ENCODE peak calls at places on chromosomes 13 and 19, in eight cellular contexts. S is GM12878, L is spleen, F is stomach, Z is transverse colon, A is breast epithelium, P is endothelial cell of umbilical vein, R is H1. E is an unnamed sample.

GRCh38 chr19:19064811-19065745 is 1.3 kb downstream of the SLC25A42 start:
- DNase-seq in L (peak; percentile 87), Z (peak; percentile 36), F (no peak), P (peak; percentile 28), S (no peak), A (no peak), R (no peak), E (no peak)

GRCh38 chr13:36904219-36904618 is 15.8 kb downstream of the SMAD9 start:
- DNase-seq in F (no peak), P (no peak), Z (peak; percentile 27), R (no peak), A (no peak), L (no peak), S (no peak), E (no peak)

GRCh38 chr19:58213075-58213369 is 15.7 kb upstream of the ZNF544 start:
- DNase-seq in L (no peak), R (no peak), P (no peak), A (no peak), S (no peak), F (no peak), Z (no peak), E (no peak)

GRCh38 chr19:15589760-15590451 is 25.1 kb upstream of the CYP4F8 start:
- DNase-seq in L (no peak), S (no peak), Z (no peak), P (no peak), F (no peak), R (no peak), A (no peak), E (no peak)

GRCh38 chr13:24822640-24823039 is 58.7 kb downstream of the RNF17 start:
- DNase-seq in R (no peak), S (peak; percentile 7), Z (no peak), L (no peak), F (no peak), P (no peak), A (no peak), E (no peak)

GRCh38 chr19:33758541-33759013 is 38.1 kb upstream of the KCTD15 start:
- DNase-seq in P (no peak), L (no peak), S (no peak), Z (no peak), F (no peak), A (no peak), R (no peak), E (no peak)

GRCh38 chr19:48480476-48481190 is 11.5 kb downstream of the CYTH2 start:
- DNase-seq in L (peak; percentile 91), A (no peak), R (no peak), Z (peak; percentile 55), S (no peak), P (peak; percentile 52), F (no peak), E (no peak)

GRCh38 chr19:41919948-41920712 is 8.1 kb downstream of the ERFL start:
- DNase-seq in S (no peak), Z (no peak), L (no peak), R (no peak), F (no peak), P (no peak), A (no peak), E (no peak)

GRCh38 chr13:114115796-114116195 is 16.6 kb downstream of the RASA3 start:
- DNase-seq in P (no peak), F (peak; percentile 2), L (peak; percentile 69), S (no peak), Z (peak; percentile 7), A (no peak), R (no peak), E (no peak)

GRCh38 chr19:2188708-2189385 is 25.1 kb downstream of the DOT1L start:
- DNase-seq in A (no peak), S (no peak), F (no peak), Z (no peak), R (no peak), P (no peak), L (no peak), E (no peak)

GRCh38 chr19:51712461-51713081 is 11.2 kb downstream of the HAS1 start:
- DNase-seq in Z (no peak), P (no peak), R (peak; percentile 51), A (no peak), F (no peak), S (no peak), L (no peak), E (no peak)

GRCh38 chr13:44313674-44314073 is 60.0 kb upstream of the SERP2 start:
- DNase-seq in S (no peak), P (peak; percentile 76), L (no peak), Z (no peak), F (no peak), A (no peak), R (no peak), E (no peak)

GRCh38 chr13:102873653-102874052 is 27.8 kb downstream of the ERCC5 start:
- DNase-seq in S (no peak), L (no peak), F (no peak), P (peak; percentile 6), R (no peak), Z (no peak), A (no peak), E (no peak)

GRCh38 chr19:15288146-15288963 is 44.0 kb downstream of the BRD4 start:
- DNase-seq in Z (no peak), F (peak; percentile 41), A (no peak), P (peak; percentile 40), R (no peak), L (peak; percentile 92), S (no peak), E (no peak)

GRCh38 chr19:48490980-48491792 is 20.4 kb downstream of the LMTK3 start:
- DNase-seq in S (no peak), R (peak; percentile 87), Z (peak; percentile 66), P (no peak), L (peak; percentile 84), A (peak; percentile 50), F (peak; percentile 56), E (no peak)

GRCh38 chr13:60351326-60351725 is 45.7 kb upstream of the TDRD3 start:
- DNase-seq in F (no peak), P (peak; percentile 7), S (no peak), L (no peak), Z (no peak), R (no peak), A (no peak), E (no peak)

GRCh38 chr13:30037766-30038165 is 187.3 kb upstream of the UBL3 start:
- DNase-seq in A (no peak), R (no peak), L (no peak), Z (no peak), P (no peak), F (no peak), S (no peak), E (no peak)

DNA sequence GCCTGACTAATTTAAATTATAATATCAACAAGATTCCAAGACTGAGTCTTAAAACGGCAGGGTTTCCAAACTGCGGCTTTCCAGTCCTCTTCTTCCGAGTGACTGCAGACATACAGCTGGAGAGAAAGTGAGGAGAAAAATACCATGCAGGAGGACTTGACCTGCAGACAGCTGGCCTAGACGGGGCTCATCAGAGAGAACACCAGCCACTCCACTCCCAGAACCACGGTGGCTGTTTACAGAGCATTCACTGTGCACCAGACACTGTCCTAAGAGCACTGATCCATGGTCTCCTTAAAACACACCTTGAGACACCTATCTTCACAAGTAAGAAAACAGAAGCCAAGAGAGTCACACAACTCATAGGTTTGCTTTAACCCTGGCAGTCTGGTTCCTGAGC is 152.7 kb downstream of the MIPEP start:
- DNase-seq in F (no peak), P (no peak), L (no peak), R (no peak), Z (no peak), A (no peak), S (no peak), E (no peak)
- TF ChIP-seq POLR2A in F (no peak), P (no peak), L (no peak), R (no peak), Z (no peak), A (no peak), S (no peak), E (no peak)

GRCh38 chr13:98582947-98583346 is 6.0 kb upstream of the STK24 start:
- DNase-seq in R (no peak), F (no peak), P (no peak), L (no peak), Z (no peak), A (peak; percentile 63), S (no peak), E (no peak)
- TF ChIP-seq POLR2AphosphoS5 in R (no peak), F (no peak), P (no peak), L (no peak), Z (no peak), A (no peak), S (no peak), E (no peak)

DNA sequence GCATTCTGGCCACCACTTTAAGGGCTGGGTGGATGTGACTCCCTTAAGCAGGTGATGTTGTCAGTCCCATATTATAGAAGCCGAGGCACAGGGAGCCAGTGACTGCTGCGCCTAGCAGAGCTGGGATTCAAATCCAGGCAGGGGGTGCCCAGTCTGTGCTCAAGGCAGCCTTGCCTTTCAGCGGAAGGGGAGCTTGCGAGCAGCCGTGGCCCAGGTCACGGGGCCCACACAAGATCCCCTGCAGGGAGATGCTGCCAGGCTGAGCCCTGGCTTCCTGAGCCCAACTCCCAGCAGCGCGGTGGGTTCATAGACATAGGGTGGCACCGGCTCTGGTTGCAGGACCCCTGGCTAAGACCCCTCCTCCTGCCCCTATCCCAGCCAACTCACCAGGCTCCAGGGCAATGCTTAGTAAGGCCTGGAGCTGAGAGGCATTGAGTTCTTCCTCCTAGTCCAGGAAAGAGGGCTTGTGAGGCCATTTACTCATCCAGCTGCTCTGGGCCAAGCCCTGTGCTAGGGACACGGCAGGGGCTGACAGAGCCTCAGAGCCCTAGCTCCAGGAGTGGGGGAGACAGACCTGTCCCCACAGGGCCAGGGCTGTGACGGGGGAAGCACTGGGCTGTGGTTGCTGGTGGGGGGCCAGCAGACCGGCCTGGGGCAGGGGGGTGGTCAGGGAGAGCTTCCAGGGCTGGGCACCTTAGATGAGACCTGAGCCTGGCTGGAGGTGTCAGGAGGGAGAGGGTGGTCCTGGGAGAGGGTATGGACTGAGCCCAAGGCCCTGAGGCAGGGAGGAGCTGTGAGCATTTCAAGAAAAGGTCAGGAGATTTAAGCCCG is 9.6 kb downstream of the CAPN12 start:
- DNase-seq in P (no peak), R (no peak), F (peak; percentile 45), S (peak; percentile 25), Z (peak; percentile 56), L (peak; percentile 89), A (peak; percentile 42), E (no peak)
- H3K4me3 ChIP-seq in P (no peak overlapping the region), R (peak overlapping the region; percentile 39), F (peak overlapping the region; percentile 14), S (peak overlapping the region; percentile 57), Z (peak overlapping the region; percentile 20), L (peak overlapping the region; percentile 33), A (no peak overlapping the region), E (no peak overlapping the region)

GRCh38 chr19:17074628-17075034 is 621 bp downstream of the HAUS8 start:
- DNase-seq in L (no peak), A (no peak), Z (no peak), F (no peak), P (no peak), R (no peak), S (no peak), E (no peak)

GRCh38 chr19:17076539-17076919 is 952 bp downstream of the MYO9B start:
- DNase-seq in Z (peak; percentile 27), R (no peak), P (peak; percentile 19), A (no peak), S (no peak), F (no peak), L (peak; percentile 83), E (no peak)

GRCh38 chr19:17075035-17075859 is at the start of the genes HAUS8 and MYO9B:
- DNase-seq in A (peak; percentile 99), P (peak; percentile 99), S (peak; percentile 95), L (peak; percentile 100), R (peak; percentile 98), Z (peak; percentile 100), F (peak; percentile 99), E (peak; percentile 99)

GRCh38 chr19:17077447-17078028 is 2.0 kb downstream of the MYO9B start:
- DNase-seq in F (no peak), A (no peak), S (no peak), P (no peak), R (no peak), Z (no peak), L (no peak), E (no peak)

GRCh38 chr19:17075860-17076538 is 422 bp downstream of the MYO9B start:
- DNase-seq in Z (peak; percentile 51), F (peak; percentile 37), R (peak; percentile 73), L (peak; percentile 92), A (peak; percentile 44), S (no peak), P (peak; percentile 51), E (no peak)
- TF ChIP-seq POLR2A in Z (no peak), F (no peak), R (no peak), L (no peak), A (no peak), S (peak; percentile 5), P (no peak), E (no peak)